ENCODE peak calls at places on chromosomes 13 and 19, in nine cellular contexts. One of them, this sample, is unnamed.

GRCh38 chr13:32650705-32651311 is 64.6 kb downstream of the PDS5B start:
- DNase-seq in iPS-NIHi11: peak
- DNase-seq in HAP-1: peak
- DNase-seq in iris pigment epithelial cell: peak
- DNase-seq in C1 segment of cervical spinal cord: no peak
- DNase-seq in fibroblast of the aortic adventitia: peak
- DNase-seq in upper lobe of left lung: no peak
- DNase-seq in stimulated activated CD8-positive, alpha-beta memory T cell treated with anti-CD3 and anti-CD28 coated beads, Interleukin-7, amount 100 ng/mL, for 1 hour: peak
- DNase-seq in NCI-H187: no peak
- DNase-seq in this sample: peak

GRCh38 chr19:37763488-37763887 is 15.9 kb downstream of the ZNF573 start:
- DNase-seq in iPS-NIHi11: no peak
- DNase-seq in iris pigment epithelial cell: peak
- DNase-seq in upper lobe of left lung: no peak
- DNase-seq in C1 segment of cervical spinal cord: no peak
- DNase-seq in NCI-H187: no peak
- DNase-seq in stimulated activated CD8-positive, alpha-beta memory T cell treated with anti-CD3 and anti-CD28 coated beads, Interleukin-7, amount 100 ng/mL, for 1 hour: no peak
- DNase-seq in HAP-1: no peak
- DNase-seq in fibroblast of the aortic adventitia: no peak
- DNase-seq in this sample: peak

GRCh38 chr13:27293873-27294515 is 23.4 kb downstream of the RASL11A start:
- DNase-seq in HAP-1: no peak
- DNase-seq in iris pigment epithelial cell: no peak
- DNase-seq in C1 segment of cervical spinal cord: no peak
- DNase-seq in upper lobe of left lung: no peak
- DNase-seq in NCI-H187: no peak
- DNase-seq in stimulated activated CD8-positive, alpha-beta memory T cell treated with anti-CD3 and anti-CD28 coated beads, Interleukin-7, amount 100 ng/mL, for 1 hour: no peak
- DNase-seq in iPS-NIHi11: no peak
- DNase-seq in fibroblast of the aortic adventitia: no peak
- DNase-seq in this sample: no peak

GRCh38 chr13:79273045-79273444 is 133.0 kb downstream of the RBM26 start:
- DNase-seq in HAP-1: peak
- DNase-seq in NCI-H187: no peak
- DNase-seq in C1 segment of cervical spinal cord: no peak
- DNase-seq in stimulated activated CD8-positive, alpha-beta memory T cell treated with anti-CD3 and anti-CD28 coated beads, Interleukin-7, amount 100 ng/mL, for 1 hour: no peak
- DNase-seq in iPS-NIHi11: no peak
- DNase-seq in iris pigment epithelial cell: no peak
- DNase-seq in fibroblast of the aortic adventitia: no peak
- DNase-seq in upper lobe of left lung: no peak
- DNase-seq in this sample: no peak

GRCh38 chr13:31322025-31322424 is 122.2 kb downstream of the B3GLCT start:
- DNase-seq in fibroblast of the aortic adventitia: peak
- DNase-seq in upper lobe of left lung: no peak
- DNase-seq in iPS-NIHi11: no peak
- DNase-seq in stimulated activated CD8-positive, alpha-beta memory T cell treated with anti-CD3 and anti-CD28 coated beads, Interleukin-7, amount 100 ng/mL, for 1 hour: no peak
- DNase-seq in HAP-1: no peak
- DNase-seq in NCI-H187: no peak
- DNase-seq in iris pigment epithelial cell: peak
- DNase-seq in C1 segment of cervical spinal cord: no peak
- DNase-seq in this sample: peak

GRCh38 chr13:71079638-71080037 is 787.4 kb downstream of the DACH1 start:
- DNase-seq in fibroblast of the aortic adventitia: no peak
- DNase-seq in iris pigment epithelial cell: peak
- DNase-seq in C1 segment of cervical spinal cord: no peak
- DNase-seq in stimulated activated CD8-positive, alpha-beta memory T cell treated with anti-CD3 and anti-CD28 coated beads, Interleukin-7, amount 100 ng/mL, for 1 hour: no peak
- DNase-seq in iPS-NIHi11: no peak
- DNase-seq in NCI-H187: no peak
- DNase-seq in HAP-1: no peak
- DNase-seq in upper lobe of left lung: no peak
- DNase-seq in this sample: no peak

GRCh38 chr19:51084505-51084904 is 1.8 kb upstream of the KLK14 start:
- DNase-seq in iPS-NIHi11: no peak
- DNase-seq in iris pigment epithelial cell: no peak
- DNase-seq in upper lobe of left lung: no peak
- DNase-seq in NCI-H187: no peak
- DNase-seq in HAP-1: no peak
- DNase-seq in stimulated activated CD8-positive, alpha-beta memory T cell treated with anti-CD3 and anti-CD28 coated beads, Interleukin-7, amount 100 ng/mL, for 1 hour: no peak
- DNase-seq in fibroblast of the aortic adventitia: no peak
- DNase-seq in C1 segment of cervical spinal cord: no peak
- DNase-seq in this sample: no peak

GRCh38 chr19:1102407-1103106 is 1.2 kb upstream of the GPX4 start:
- DNase-seq in upper lobe of left lung: peak
- DNase-seq in HAP-1: no peak
- DNase-seq in iris pigment epithelial cell: peak
- DNase-seq in fibroblast of the aortic adventitia: peak
- DNase-seq in iPS-NIHi11: no peak
- DNase-seq in NCI-H187: no peak
- DNase-seq in stimulated activated CD8-positive, alpha-beta memory T cell treated with anti-CD3 and anti-CD28 coated beads, Interleukin-7, amount 100 ng/mL, for 1 hour: no peak
- DNase-seq in C1 segment of cervical spinal cord: no peak
- DNase-seq in this sample: peak

GRCh38 chr13:97276862-97277269 is 54.7 kb downstream of the MBNL2 start:
- DNase-seq in NCI-H187: no peak
- DNase-seq in HAP-1: no peak
- DNase-seq in stimulated activated CD8-positive, alpha-beta memory T cell treated with anti-CD3 and anti-CD28 coated beads, Interleukin-7, amount 100 ng/mL, for 1 hour: no peak
- DNase-seq in iPS-NIHi11: no peak
- DNase-seq in upper lobe of left lung: no peak
- DNase-seq in iris pigment epithelial cell: no peak
- DNase-seq in fibroblast of the aortic adventitia: peak
- DNase-seq in C1 segment of cervical spinal cord: no peak
- DNase-seq in this sample: no peak

GRCh38 chr19:32268381-32268780 is 77.0 kb upstream of the ZNF507 start:
- DNase-seq in iris pigment epithelial cell: no peak
- DNase-seq in HAP-1: no peak
- DNase-seq in NCI-H187: no peak
- DNase-seq in fibroblast of the aortic adventitia: no peak
- DNase-seq in iPS-NIHi11: no peak
- DNase-seq in C1 segment of cervical spinal cord: no peak
- DNase-seq in upper lobe of left lung: no peak
- DNase-seq in stimulated activated CD8-positive, alpha-beta memory T cell treated with anti-CD3 and anti-CD28 coated beads, Interleukin-7, amount 100 ng/mL, for 1 hour: no peak
- DNase-seq in this sample: no peak

GRCh38 chr13:101416181-101417042 is at the start of gene NALCN:
- DNase-seq in fibroblast of the aortic adventitia: peak
- DNase-seq in C1 segment of cervical spinal cord: peak
- DNase-seq in stimulated activated CD8-positive, alpha-beta memory T cell treated with anti-CD3 and anti-CD28 coated beads, Interleukin-7, amount 100 ng/mL, for 1 hour: no peak
- DNase-seq in iPS-NIHi11: peak
- DNase-seq in NCI-H187: no peak
- DNase-seq in upper lobe of left lung: peak
- DNase-seq in HAP-1: no peak
- DNase-seq in iris pigment epithelial cell: peak
- DNase-seq in this sample: peak

GRCh38 chr13:30191491-30192100 is 115.8 kb downstream of the KATNAL1 start:
- DNase-seq in HAP-1: no peak
- DNase-seq in NCI-H187: no peak
- DNase-seq in fibroblast of the aortic adventitia: no peak
- DNase-seq in iPS-NIHi11: no peak
- DNase-seq in iris pigment epithelial cell: peak
- DNase-seq in C1 segment of cervical spinal cord: no peak
- DNase-seq in stimulated activated CD8-positive, alpha-beta memory T cell treated with anti-CD3 and anti-CD28 coated beads, Interleukin-7, amount 100 ng/mL, for 1 hour: no peak
- DNase-seq in upper lobe of left lung: no peak
- DNase-seq in this sample: peak

GRCh38 chr13:71621152-71622124 is 245.6 kb downstream of the DACH1 start:
- DNase-seq in iPS-NIHi11: no peak
- DNase-seq in C1 segment of cervical spinal cord: no peak
- DNase-seq in NCI-H187: no peak
- DNase-seq in upper lobe of left lung: no peak
- DNase-seq in fibroblast of the aortic adventitia: no peak
- DNase-seq in iris pigment epithelial cell: no peak
- DNase-seq in HAP-1: no peak
- DNase-seq in stimulated activated CD8-positive, alpha-beta memory T cell treated with anti-CD3 and anti-CD28 coated beads, Interleukin-7, amount 100 ng/mL, for 1 hour: no peak
- DNase-seq in this sample: no peak

GRCh38 chr13:113110048-113110851 is 4.7 kb downstream of the F7 start:
- DNase-seq in fibroblast of the aortic adventitia: no peak
- DNase-seq in HAP-1: no peak
- DNase-seq in C1 segment of cervical spinal cord: no peak
- DNase-seq in upper lobe of left lung: peak
- DNase-seq in iPS-NIHi11: no peak
- DNase-seq in iris pigment epithelial cell: no peak
- DNase-seq in stimulated activated CD8-positive, alpha-beta memory T cell treated with anti-CD3 and anti-CD28 coated beads, Interleukin-7, amount 100 ng/mL, for 1 hour: no peak
- DNase-seq in NCI-H187: no peak
- DNase-seq in this sample: no peak

GRCh38 chr13:99256709-99257108 is 1.5 kb downstream of the GPR18 start:
- DNase-seq in NCI-H187: no peak
- DNase-seq in HAP-1: no peak
- DNase-seq in fibroblast of the aortic adventitia: peak
- DNase-seq in C1 segment of cervical spinal cord: no peak
- DNase-seq in iPS-NIHi11: no peak
- DNase-seq in stimulated activated CD8-positive, alpha-beta memory T cell treated with anti-CD3 and anti-CD28 coated beads, Interleukin-7, amount 100 ng/mL, for 1 hour: no peak
- DNase-seq in upper lobe of left lung: no peak
- DNase-seq in iris pigment epithelial cell: peak
- DNase-seq in this sample: no peak

GRCh38 chr19:3387645-3388589 is 21.5 kb downstream of the NFIC start:
- DNase-seq in fibroblast of the aortic adventitia: peak
- DNase-seq in upper lobe of left lung: peak
- DNase-seq in C1 segment of cervical spinal cord: peak
- DNase-seq in HAP-1: no peak
- DNase-seq in NCI-H187: no peak
- DNase-seq in stimulated activated CD8-positive, alpha-beta memory T cell treated with anti-CD3 and anti-CD28 coated beads, Interleukin-7, amount 100 ng/mL, for 1 hour: no peak
- DNase-seq in iPS-NIHi11: peak
- DNase-seq in iris pigment epithelial cell: no peak
- DNase-seq in this sample: peak

GRCh38 chr13:72890546-72890945 is 108.6 kb downstream of the PIBF1 start:
- DNase-seq in C1 segment of cervical spinal cord: no peak
- DNase-seq in iris pigment epithelial cell: no peak
- DNase-seq in upper lobe of left lung: no peak
- DNase-seq in fibroblast of the aortic adventitia: no peak
- DNase-seq in iPS-NIHi11: no peak
- DNase-seq in HAP-1: no peak
- DNase-seq in NCI-H187: no peak
- DNase-seq in stimulated activated CD8-positive, alpha-beta memory T cell treated with anti-CD3 and anti-CD28 coated beads, Interleukin-7, amount 100 ng/mL, for 1 hour: no peak
- DNase-seq in this sample: peak

GRCh38 chr19:2809387-2810140 is 10.1 kb upstream of the ZNF554 start:
- DNase-seq in stimulated activated CD8-positive, alpha-beta memory T cell treated with anti-CD3 and anti-CD28 coated beads, Interleukin-7, amount 100 ng/mL, for 1 hour: no peak
- DNase-seq in upper lobe of left lung: peak
- DNase-seq in iPS-NIHi11: no peak
- DNase-seq in HAP-1: no peak
- DNase-seq in NCI-H187: no peak
- DNase-seq in iris pigment epithelial cell: no peak
- DNase-seq in fibroblast of the aortic adventitia: no peak
- DNase-seq in C1 segment of cervical spinal cord: no peak
- DNase-seq in this sample: no peak

GRCh38 chr13:50989476-50989875 is 79.9 kb downstream of the RNASEH2B start:
- DNase-seq in stimulated activated CD8-positive, alpha-beta memory T cell treated with anti-CD3 and anti-CD28 coated beads, Interleukin-7, amount 100 ng/mL, for 1 hour: no peak
- DNase-seq in iris pigment epithelial cell: peak
- DNase-seq in HAP-1: peak
- DNase-seq in fibroblast of the aortic adventitia: no peak
- DNase-seq in NCI-H187: no peak
- DNase-seq in C1 segment of cervical spinal cord: no peak
- DNase-seq in upper lobe of left lung: no peak
- DNase-seq in iPS-NIHi11: peak
- DNase-seq in this sample: no peak

GRCh38 chr13:24693862-24694471 is 13.8 kb downstream of the ATP12A start:
- DNase-seq in C1 segment of cervical spinal cord: no peak
- DNase-seq in iPS-NIHi11: peak
- DNase-seq in HAP-1: peak
- DNase-seq in NCI-H187: peak
- DNase-seq in iris pigment epithelial cell: peak
- DNase-seq in upper lobe of left lung: no peak
- DNase-seq in fibroblast of the aortic adventitia: peak
- DNase-seq in stimulated activated CD8-positive, alpha-beta memory T cell treated with anti-CD3 and anti-CD28 coated beads, Interleukin-7, amount 100 ng/mL, for 1 hour: no peak
- DNase-seq in this sample: peak

GRCh38 chr13:91955546-91956355 is 557.3 kb downstream of the GPC5 start:
- DNase-seq in iris pigment epithelial cell: no peak
- DNase-seq in fibroblast of the aortic adventitia: no peak
- DNase-seq in NCI-H187: no peak
- DNase-seq in upper lobe of left lung: no peak
- DNase-seq in C1 segment of cervical spinal cord: no peak
- DNase-seq in iPS-NIHi11: peak
- DNase-seq in HAP-1: no peak
- DNase-seq in stimulated activated CD8-positive, alpha-beta memory T cell treated with anti-CD3 and anti-CD28 coated beads, Interleukin-7, amount 100 ng/mL, for 1 hour: no peak
- DNase-seq in this sample: no peak

GRCh38 chr13:22175211-22175610 is 504.3 kb downstream of the FGF9 start:
- DNase-seq in C1 segment of cervical spinal cord: no peak
- DNase-seq in stimulated activated CD8-positive, alpha-beta memory T cell treated with anti-CD3 and anti-CD28 coated beads, Interleukin-7, amount 100 ng/mL, for 1 hour: no peak
- DNase-seq in HAP-1: no peak
- DNase-seq in upper lobe of left lung: no peak
- DNase-seq in fibroblast of the aortic adventitia: no peak
- DNase-seq in NCI-H187: no peak
- DNase-seq in iPS-NIHi11: peak
- DNase-seq in iris pigment epithelial cell: no peak
- DNase-seq in this sample: no peak